ENCODE peak calls at places on chromosomes 4 and X, in six cellular contexts. One of them, this sample, is unnamed.
A peak's percentile ranks its signal among the peaks of the same experiment; 100 is the strongest.

GRCh38 chrX:58025979-58026378 is 115.7 kb upstream of the ZXDA start:
- ATAC-seq in A549: no peak
- ATAC-seq in HepG2: peak; percentile 60
- ATAC-seq in K562: no peak
- ATAC-seq in upper lobe of left lung: no peak
- ATAC-seq in GM12878: peak; percentile 69
- ATAC-seq in this sample: no peak

GRCh38 chr4:40723728-40724127 is 26.0 kb upstream of the NSUN7 start:
- ATAC-seq in A549: no peak
- ATAC-seq in HepG2: no peak
- ATAC-seq in K562: no peak
- ATAC-seq in upper lobe of left lung: peak; percentile 53
- ATAC-seq in GM12878: no peak
- ATAC-seq in this sample: no peak

GRCh38 chr4:36281384-36282106 is at the start of gene DTHD1:
- ATAC-seq in A549: no peak
- ATAC-seq in HepG2: no peak
- ATAC-seq in K562: no peak
- ATAC-seq in upper lobe of left lung: peak; percentile 69
- ATAC-seq in GM12878: no peak
- ATAC-seq in this sample: no peak

GRCh38 chr4:168304744-168305459 is 13.7 kb downstream of the DDX60 start:
- ATAC-seq in A549: peak; percentile 92
- ATAC-seq in HepG2: no peak
- ATAC-seq in K562: no peak
- ATAC-seq in upper lobe of left lung: no peak
- ATAC-seq in GM12878: no peak
- ATAC-seq in this sample: no peak

GRCh38 chr4:15986900-15987299 is 23.9 kb upstream of the FGFBP2 start:
- ATAC-seq in A549: no peak
- ATAC-seq in HepG2: no peak
- ATAC-seq in K562: no peak
- ATAC-seq in upper lobe of left lung: no peak
- ATAC-seq in GM12878: no peak
- ATAC-seq in this sample: no peak

GRCh38 chr4:77358315-77358928 is 201.4 kb downstream of the CCNG2 start:
- ATAC-seq in A549: peak; percentile 68
- ATAC-seq in HepG2: peak; percentile 81
- ATAC-seq in K562: peak; percentile 88
- ATAC-seq in upper lobe of left lung: no peak
- ATAC-seq in GM12878: peak; percentile 88
- ATAC-seq in this sample: no peak

GRCh38 chr4:56301181-56302076 is 85.9 kb downstream of the AASDH start:
- ATAC-seq in A549: peak; percentile 99
- ATAC-seq in HepG2: peak; percentile 97
- ATAC-seq in K562: peak; percentile 99
- ATAC-seq in upper lobe of left lung: peak; percentile 86
- ATAC-seq in GM12878: peak; percentile 99
- ATAC-seq in this sample: peak; percentile 82

GRCh38 chrX:103586314-103586646 is 965 bp downstream of the TCEAL4 start:
- ATAC-seq in A549: peak; percentile 16
- ATAC-seq in HepG2: peak; percentile 68
- ATAC-seq in K562: peak; percentile 25
- ATAC-seq in upper lobe of left lung: peak; percentile 66
- ATAC-seq in GM12878: peak; percentile 74
- ATAC-seq in this sample: peak; percentile 38

GRCh38 chr4:42609051-42609450 is 47.9 kb downstream of the ATP8A1 start:
- ATAC-seq in A549: no peak
- ATAC-seq in HepG2: no peak
- ATAC-seq in K562: no peak
- ATAC-seq in upper lobe of left lung: no peak
- ATAC-seq in GM12878: peak; percentile 59
- ATAC-seq in this sample: no peak

GRCh38 chr4:52864816-52865215 is 2.7 kb downstream of the RASL11B start:
- ATAC-seq in A549: no peak
- ATAC-seq in HepG2: no peak
- ATAC-seq in K562: no peak
- ATAC-seq in upper lobe of left lung: no peak
- ATAC-seq in GM12878: no peak
- ATAC-seq in this sample: no peak

GRCh38 chr4:88008133-88008621 is 742 bp downstream of the PKD2 start:
- ATAC-seq in A549: peak; percentile 80
- ATAC-seq in HepG2: peak; percentile 76
- ATAC-seq in K562: peak; percentile 50
- ATAC-seq in upper lobe of left lung: no peak
- ATAC-seq in GM12878: peak; percentile 50
- ATAC-seq in this sample: peak; percentile 19

GRCh38 chr4:77960367-77960766 is 96.8 kb upstream of the FRAS1 start:
- ATAC-seq in A549: no peak
- ATAC-seq in HepG2: no peak
- ATAC-seq in K562: peak; percentile 49
- ATAC-seq in upper lobe of left lung: no peak
- ATAC-seq in GM12878: no peak
- ATAC-seq in this sample: no peak

GRCh38 chr4:104979083-104979760 is 167.5 kb upstream of the TET2 start:
- ATAC-seq in A549: no peak
- ATAC-seq in HepG2: peak; percentile 100
- ATAC-seq in K562: no peak
- ATAC-seq in upper lobe of left lung: no peak
- ATAC-seq in GM12878: no peak
- ATAC-seq in this sample: no peak

GRCh38 chr4:186104114-186104894 is at the start of gene FAM149A:
- ATAC-seq in A549: peak; percentile 52
- ATAC-seq in HepG2: peak; percentile 65
- ATAC-seq in K562: no peak
- ATAC-seq in upper lobe of left lung: peak; percentile 85
- ATAC-seq in GM12878: no peak
- ATAC-seq in this sample: peak; percentile 77

GRCh38 chr4:162803378-162803777 is 363.3 kb downstream of the NAF1 start:
- ATAC-seq in A549: no peak
- ATAC-seq in HepG2: no peak
- ATAC-seq in K562: no peak
- ATAC-seq in upper lobe of left lung: no peak
- ATAC-seq in GM12878: no peak
- ATAC-seq in this sample: no peak

GRCh38 chr4:149631629-149632028 is 184.0 kb downstream of the IQCM start:
- ATAC-seq in A549: no peak
- ATAC-seq in HepG2: no peak
- ATAC-seq in K562: no peak
- ATAC-seq in upper lobe of left lung: no peak
- ATAC-seq in GM12878: no peak
- ATAC-seq in this sample: no peak

GRCh38 chrX:115649461-115650063 is 88.6 kb downstream of the PLS3 start:
- ATAC-seq in A549: no peak
- ATAC-seq in HepG2: no peak
- ATAC-seq in K562: no peak
- ATAC-seq in upper lobe of left lung: no peak
- ATAC-seq in GM12878: no peak
- ATAC-seq in this sample: no peak

GRCh38 chr4:112279882-112280315 is 5.8 kb downstream of the TIFA start:
- ATAC-seq in A549: no peak
- ATAC-seq in HepG2: no peak
- ATAC-seq in K562: no peak
- ATAC-seq in upper lobe of left lung: no peak
- ATAC-seq in GM12878: peak; percentile 27
- ATAC-seq in this sample: no peak

GRCh38 chrX:136192839-136193414 is 45.6 kb downstream of the FHL1 start:
- ATAC-seq in A549: no peak
- ATAC-seq in HepG2: no peak
- ATAC-seq in K562: no peak
- ATAC-seq in upper lobe of left lung: no peak
- ATAC-seq in GM12878: no peak
- ATAC-seq in this sample: peak; percentile 28

GRCh38 chrX:123274796-123275195 is 90.7 kb downstream of the GRIA3 start:
- ATAC-seq in A549: no peak
- ATAC-seq in HepG2: no peak
- ATAC-seq in K562: no peak
- ATAC-seq in upper lobe of left lung: no peak
- ATAC-seq in GM12878: no peak
- ATAC-seq in this sample: no peak

GRCh38 chrX:49303346-49303745 is at the start of gene GAGE10:
- ATAC-seq in A549: no peak
- ATAC-seq in HepG2: no peak
- ATAC-seq in K562: no peak
- ATAC-seq in upper lobe of left lung: no peak
- ATAC-seq in GM12878: no peak
- ATAC-seq in this sample: no peak

GRCh38 chrX:13110427-13111324 is 66.3 kb upstream of the FAM9C start:
- ATAC-seq in A549: peak; percentile 96
- ATAC-seq in HepG2: no peak
- ATAC-seq in K562: no peak
- ATAC-seq in upper lobe of left lung: peak; percentile 82
- ATAC-seq in GM12878: no peak
- ATAC-seq in this sample: peak; percentile 91

GRCh38 chr4:7009591-7009990 is 33.6 kb upstream of the TADA2B start:
- ATAC-seq in A549: no peak
- ATAC-seq in HepG2: no peak
- ATAC-seq in K562: no peak
- ATAC-seq in upper lobe of left lung: no peak
- ATAC-seq in GM12878: no peak
- ATAC-seq in this sample: no peak

GRCh38 chr4:11297627-11298026 is 131.1 kb downstream of the HS3ST1 start:
- ATAC-seq in A549: no peak
- ATAC-seq in HepG2: no peak
- ATAC-seq in K562: no peak
- ATAC-seq in upper lobe of left lung: no peak
- ATAC-seq in GM12878: peak; percentile 49
- ATAC-seq in this sample: no peak

GRCh38 chr4:85498068-85498733 is 23.3 kb downstream of the ARHGAP24 start:
- ATAC-seq in A549: peak; percentile 60
- ATAC-seq in HepG2: no peak
- ATAC-seq in K562: peak; percentile 33
- ATAC-seq in upper lobe of left lung: peak; percentile 92
- ATAC-seq in GM12878: peak; percentile 99
- ATAC-seq in this sample: peak; percentile 79

GRCh38 chrX:40734956-40735317 is 405 bp downstream of the MED14 start:
- ATAC-seq in A549: no peak
- ATAC-seq in HepG2: no peak
- ATAC-seq in K562: peak; percentile 44
- ATAC-seq in upper lobe of left lung: no peak
- ATAC-seq in GM12878: peak; percentile 11
- ATAC-seq in this sample: no peak

GRCh38 chrX:122545778-122546177 is 638.3 kb upstream of the GRIA3 start:
- ATAC-seq in A549: no peak
- ATAC-seq in HepG2: no peak
- ATAC-seq in K562: no peak
- ATAC-seq in upper lobe of left lung: no peak
- ATAC-seq in GM12878: no peak
- ATAC-seq in this sample: no peak

DNA sequence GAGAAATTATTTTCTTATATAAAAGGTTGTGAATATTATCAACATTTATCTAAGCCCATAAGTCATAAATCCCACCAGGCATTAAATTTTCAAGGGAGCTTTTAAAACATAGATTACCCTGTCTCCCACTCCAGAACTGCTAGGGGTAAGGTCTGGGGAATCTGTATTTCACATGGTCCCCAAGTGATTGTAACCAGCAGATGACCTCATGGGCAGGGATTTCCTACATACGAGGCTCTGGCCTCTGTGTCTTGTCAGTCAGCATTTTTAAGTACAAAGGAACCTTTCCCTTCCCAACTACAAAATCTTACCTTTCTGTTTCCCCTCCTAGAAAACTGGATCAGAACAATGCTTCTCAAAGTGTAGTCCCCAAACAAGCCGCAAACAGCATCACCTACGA is 188.6 kb downstream of the TSPAN5 start:
- ATAC-seq in A549: no peak
- ATAC-seq in HepG2: no peak
- ATAC-seq in K562: no peak
- ATAC-seq in upper lobe of left lung: no peak
- ATAC-seq in GM12878: no peak
- ATAC-seq in this sample: no peak
- H3K4me1 ChIP-seq in A549: peaks cover 7% of the 10 kb centered on the region
- H3K4me1 ChIP-seq in HepG2: no peaks in the 10 kb centered on the region
- H3K4me1 ChIP-seq in K562: no peaks in the 10 kb centered on the region
- H3K4me1 ChIP-seq in upper lobe of left lung: peaks cover 19% of the 10 kb centered on the region
- H3K4me1 ChIP-seq in GM12878: no peaks in the 10 kb centered on the region
- H3K4me1 ChIP-seq in this sample: peaks cover 21% of the 10 kb centered on the region

DNA sequence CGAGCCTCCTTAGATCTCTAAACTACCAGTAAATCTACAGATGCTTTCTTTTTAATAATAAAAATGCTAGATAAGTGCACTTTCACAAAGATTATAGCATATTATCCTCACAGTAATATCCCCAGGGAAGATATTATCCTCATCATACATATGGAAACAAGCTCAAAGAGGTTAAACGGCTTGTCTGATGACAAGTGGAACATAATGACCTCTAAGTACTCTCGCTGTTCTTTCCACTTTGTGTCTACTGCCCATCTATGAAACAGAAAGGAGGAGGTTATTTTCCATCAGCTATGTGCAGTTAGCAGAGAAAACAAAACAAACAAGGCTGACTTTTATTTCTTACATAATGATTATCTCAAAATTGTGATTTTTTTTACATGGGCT is 42.8 kb upstream of the PRDM8 start:
- ATAC-seq in A549: no peak
- ATAC-seq in HepG2: no peak
- ATAC-seq in K562: no peak
- ATAC-seq in upper lobe of left lung: no peak
- ATAC-seq in GM12878: no peak
- ATAC-seq in this sample: no peak
- TF ChIP-seq EP300 in A549: no peak
- TF ChIP-seq EP300 in HepG2: no peak
- TF ChIP-seq EP300 in K562: no peak
- TF ChIP-seq EP300 in upper lobe of left lung: no peak
- TF ChIP-seq EP300 in GM12878: no peak
- TF ChIP-seq EP300 in this sample: no peak

GRCh38 chr4:25856756-25857155 is 6.0 kb downstream of the SEL1L3 start:
- ATAC-seq in A549: no peak
- ATAC-seq in HepG2: no peak
- ATAC-seq in K562: no peak
- ATAC-seq in upper lobe of left lung: no peak
- ATAC-seq in GM12878: no peak
- ATAC-seq in this sample: no peak
- H3K4me1 ChIP-seq in A549: peaks cover 18% of the 10 kb centered on the region
- H3K4me1 ChIP-seq in HepG2: peaks cover 3% of the 10 kb centered on the region
- H3K4me1 ChIP-seq in K562: peaks cover 21% of the 10 kb centered on the region
- H3K4me1 ChIP-seq in upper lobe of left lung: peaks cover 72% of the 10 kb centered on the region
- H3K4me1 ChIP-seq in GM12878: peaks cover 23% of the 10 kb centered on the region
- H3K4me1 ChIP-seq in this sample: peaks cover 9% of the 10 kb centered on the region

GRCh38 chrX:53093748-53094583 is at the start of gene KANTR:
- ATAC-seq in A549: peak; percentile 91
- ATAC-seq in HepG2: peak; percentile 93
- ATAC-seq in K562: peak; percentile 92
- ATAC-seq in upper lobe of left lung: peak; percentile 93
- ATAC-seq in GM12878: peak; percentile 92
- ATAC-seq in this sample: peak; percentile 93
- TF ChIP-seq EP300 in A549: no peak
- TF ChIP-seq EP300 in HepG2: no peak
- TF ChIP-seq EP300 in K562: no peak
- TF ChIP-seq EP300 in upper lobe of left lung: no peak
- TF ChIP-seq EP300 in GM12878: no peak
- TF ChIP-seq EP300 in this sample: no peak